ENCODE peak calls at places on chromosomes 11 and 22, in five cellular contexts. I is choroid plexus epithelial cell, L is endothelial cell, K is mesothelial cell of epicardium, Z is AG09309. V is an unnamed sample.

GRCh38 chr11:35006389-35007128 is 90.1 kb downstream of the PDHX start:
- DNase-seq in I (no peak), L (no peak), K (no peak), Z (no peak), V (no peak)

GRCh38 chr11:57777969-57778317 is 16.3 kb downstream of the CTNND1 start:
- DNase-seq in I (peak; percentile 45), L (no peak), K (no peak), Z (no peak), V (no peak)

GRCh38 chr11:107695446-107695845 is 16.4 kb downstream of the SLN start:
- DNase-seq in I (peak; percentile 58), L (no peak), K (no peak), Z (no peak), V (no peak)

GRCh38 chr11:121671276-121672168 is 218.8 kb upstream of the SORL1-AS1 start:
- DNase-seq in I (peak; percentile 77), L (no peak), K (no peak), Z (no peak), V (no peak)

GRCh38 chr11:130478204-130478701 is 29.8 kb downstream of the ADAMTS15 start:
- DNase-seq in I (peak; percentile 88), L (no peak), K (no peak), Z (peak; percentile 71), V (peak; percentile 65)

GRCh38 chr22:44931077-44931540 is 78.7 kb downstream of the PHF21B start:
- DNase-seq in I (peak; percentile 14), L (no peak), K (no peak), Z (no peak), V (no peak)

GRCh38 chr11:129589190-129589589 is 213.5 kb downstream of the BARX2 start:
- DNase-seq in I (no peak), L (no peak), K (no peak), Z (no peak), V (no peak)

GRCh38 chr22:48456449-48456848 is 1371.2 kb downstream of the BRD1 start:
- DNase-seq in I (no peak), L (no peak), K (no peak), Z (no peak), V (no peak)

GRCh38 chr11:15747671-15748070 is 608.7 kb downstream of the SOX6 start:
- DNase-seq in I (peak; percentile 7), L (no peak), K (no peak), Z (no peak), V (no peak)

GRCh38 chr22:23232094-23232905 is 52.0 kb downstream of the BCR start:
- DNase-seq in I (no peak), L (no peak), K (no peak), Z (no peak), V (no peak)

GRCh38 chr11:119014209-119014924 is 3.8 kb downstream of the RPS25 start:
- DNase-seq in I (no peak), L (no peak), K (no peak), Z (no peak), V (no peak)

GRCh38 chr11:128695539-128696221 is 1.8 kb downstream of the FLI1 start:
- DNase-seq in I (peak; percentile 53), L (no peak), K (no peak), Z (no peak), V (no peak)

GRCh38 chr11:43573233-43573632 is 107.3 kb upstream of the HSD17B12 start:
- DNase-seq in I (peak; percentile 61), L (peak; percentile 58), K (no peak), Z (no peak), V (no peak)

GRCh38 chr11:14133381-14133780 is 170.9 kb downstream of the SPON1 start:
- DNase-seq in I (no peak), L (no peak), K (no peak), Z (no peak), V (no peak)

GRCh38 chr11:70582886-70583641 is 184.7 kb downstream of the CTTN start:
- DNase-seq in I (no peak), L (no peak), K (no peak), Z (no peak), V (no peak)

GRCh38 chr11:112795142-112795815 is 165.9 kb upstream of the NCAM1 start:
- DNase-seq in I (peak; percentile 60), L (peak; percentile 63), K (no peak), Z (no peak), V (no peak)

GRCh38 chr22:30947821-30948454 is 20.6 kb downstream of the MORC2 start:
- DNase-seq in I (peak; percentile 85), L (no peak), K (no peak), Z (no peak), V (no peak)

GRCh38 chr22:30910358-30910757 is 58.2 kb downstream of the MORC2 start:
- DNase-seq in I (no peak), L (no peak), K (no peak), Z (no peak), V (no peak)

GRCh38 chr11:57072640-57073039 is 83.9 kb downstream of the OR5AK2 start:
- DNase-seq in I (peak; percentile 95), L (no peak), K (no peak), Z (peak; percentile 98), V (no peak)

GRCh38 chr11:61129608-61130523 is 27.6 kb downstream of the CD5 start:
- DNase-seq in I (peak; percentile 93), L (peak; percentile 96), K (peak; percentile 81), Z (peak; percentile 66), V (peak; percentile 57)

GRCh38 chr22:23065495-23066122 is 4.7 kb upstream of the GNAZ start:
- DNase-seq in I (no peak), L (no peak), K (no peak), Z (no peak), V (no peak)

GRCh38 chr22:30547188-30547587 is 647 bp upstream of the SEC14L6 start:
- DNase-seq in I (no peak), L (no peak), K (no peak), Z (no peak), V (no peak)

GRCh38 chr22:23402275-23403151 is 177.6 kb downstream of the IGLL1 start:
- DNase-seq in I (peak; percentile 57), L (peak; percentile 82), K (peak; percentile 79), Z (no peak), V (no peak)

GRCh38 chr11:76443254-76443935 is 1.4 kb upstream of the EMSY start:
- DNase-seq in I (peak; percentile 46), L (no peak), K (no peak), Z (no peak), V (no peak)

GRCh38 chr11:31757245-31757835 is 53.8 kb downstream of the PAX6 start:
- DNase-seq in I (no peak), L (no peak), K (no peak), Z (no peak), V (no peak)

GRCh38 chr11:31763296-31763695 is 47.8 kb downstream of the PAX6 start:
- DNase-seq in I (no peak), L (no peak), K (no peak), Z (no peak), V (no peak)

GRCh38 chr11:31764766-31765165 is 46.4 kb downstream of the PAX6 start:
- DNase-seq in I (no peak), L (no peak), K (no peak), Z (no peak), V (no peak)

GRCh38 chr11:31764186-31764730 is 46.9 kb downstream of the PAX6 start:
- DNase-seq in I (no peak), L (no peak), K (no peak), Z (no peak), V (no peak)

DNA sequence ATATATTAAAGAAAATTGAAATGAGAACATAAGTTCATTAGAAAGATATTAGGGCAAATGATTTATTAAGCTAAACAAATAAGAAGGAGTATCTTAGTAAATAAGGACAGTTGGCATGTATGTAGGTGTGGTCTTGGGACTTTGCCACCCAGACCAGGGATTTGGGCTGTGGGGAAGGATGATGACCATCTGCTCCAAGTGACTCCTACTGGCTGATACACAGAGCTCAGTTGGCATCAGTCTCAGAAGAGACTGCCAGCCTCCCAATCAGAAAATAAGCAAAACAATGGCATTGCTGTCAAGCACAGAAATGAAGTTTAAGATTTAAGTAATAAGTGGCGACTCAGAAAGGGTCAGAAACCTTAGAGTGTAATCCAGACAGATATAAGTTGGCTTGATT is 49.5 kb downstream of the PAX6 start:
- DNase-seq in I (no peak), L (no peak), K (no peak), Z (no peak), V (no peak)
- TF ChIP-seq CTCF in I (no peak), L (no peak), K (no peak), Z (no peak), V (no peak)

GRCh38 chr11:114846040-114846791 is 167.9 kb downstream of the NXPE2 start:
- DNase-seq in I (no peak), L (no peak), K (no peak), Z (no peak), V (no peak)
- TF ChIP-seq CTCF in I (no peak), L (no peak), K (no peak), Z (no peak), V (no peak)

GRCh38 chr11:82043316-82043715 is 690.3 kb downstream of the FAM181B start:
- DNase-seq in I (peak; percentile 47), L (no peak), K (no peak), Z (peak; percentile 32), V (no peak)

GRCh38 chr11:82041764-82042163 is 691.9 kb downstream of the FAM181B start:
- DNase-seq in I (no peak), L (no peak), K (no peak), Z (no peak), V (no peak)

GRCh38 chr11:82038151-82038550 is 695.5 kb downstream of the FAM181B start:
- DNase-seq in I (no peak), L (no peak), K (no peak), Z (no peak), V (no peak)
- TF ChIP-seq CTCF in I (peak; percentile 24), L (no peak), K (no peak), Z (no peak), V (no peak)

GRCh38 chr11:122786896-122787295 is 51.4 kb upstream of the CRTAM start:
- DNase-seq in I (no peak), L (no peak), K (no peak), Z (no peak), V (no peak)

GRCh38 chr11:122791411-122791810 is 46.9 kb upstream of the CRTAM start:
- DNase-seq in I (peak; percentile 39), L (no peak), K (no peak), Z (no peak), V (no peak)

GRCh38 chr11:122791836-122792235 is 46.5 kb upstream of the CRTAM start:
- DNase-seq in I (peak; percentile 71), L (no peak), K (no peak), Z (no peak), V (no peak)

GRCh38 chr11:122789916-122790315 is 48.4 kb upstream of the CRTAM start:
- DNase-seq in I (no peak), L (no peak), K (no peak), Z (no peak), V (no peak)

GRCh38 chr11:122788781-122789535 is 49.3 kb upstream of the CRTAM start:
- DNase-seq in I (no peak), L (no peak), K (no peak), Z (no peak), V (no peak)
- TF ChIP-seq CTCF in I (peak; percentile 18), L (peak; percentile 34), K (no peak), Z (no peak), V (no peak)

GRCh38 chr11:44949160-44950035 is 1.3 kb downstream of the TP53I11 start:
- DNase-seq in I (peak; percentile 64), L (peak; percentile 71), K (no peak), Z (no peak), V (no peak)
- TF ChIP-seq CTCF in I (peak; percentile 70), L (peak; percentile 75), K (peak; percentile 67), Z (peak; percentile 54), V (no peak)

V was measured in omental fat pad.